ENCODE peak calls at places on chromosomes 5 and 9, in five cellular contexts. N, M, I, S and W are unnamed samples.

GRCh38 chr5:149457393-149457763 is 78.3 kb upstream of the IL17B start:
- DNase-seq in N (no peak), M (no peak), I (no peak), S (no peak), W (no peak)

GRCh38 chr5:1752881-1753280 is 46.8 kb downstream of the MRPL36 start:
- DNase-seq in N (no peak), M (no peak), I (no peak), S (no peak), W (no peak)

GRCh38 chr5:158751961-158752655 is 347.6 kb downstream of the EBF1 start:
- DNase-seq in N (no peak), M (no peak), I (no peak), S (no peak), W (no peak)

GRCh38 chr9:137454506-137455360 is 4.4 kb downstream of the NSMF start:
- DNase-seq in N (no peak), M (peak), I (no peak), S (peak), W (no peak)

GRCh38 chr5:137186759-137187461 is 312.2 kb downstream of the SPOCK1 start:
- DNase-seq in N (no peak), M (no peak), I (no peak), S (peak), W (no peak)

GRCh38 chr5:163730206-163730782 is 224.9 kb downstream of the MAT2B start:
- DNase-seq in N (no peak), M (no peak), I (no peak), S (no peak), W (peak)

GRCh38 chr5:146607663-146608315 is 91.8 kb upstream of the GPR151 start:
- DNase-seq in N (no peak), M (no peak), I (no peak), S (no peak), W (no peak)

GRCh38 chr5:172692981-172693380 is 51.9 kb downstream of the NEURL1B start:
- DNase-seq in N (no peak), M (no peak), I (no peak), S (no peak), W (no peak)

GRCh38 chr9:127267793-127268507 is 3.4 kb downstream of the GARNL3 start:
- DNase-seq in N (no peak), M (no peak), I (no peak), S (no peak), W (no peak)

GRCh38 chr9:125998837-125999503 is 251.8 kb downstream of the PBX3 start:
- DNase-seq in N (no peak), M (no peak), I (no peak), S (no peak), W (no peak)

GRCh38 chr5:75052461-75053285 is at the start of gene GCNT4:
- DNase-seq in N (no peak), M (peak), I (no peak), S (peak), W (peak)

GRCh38 chr5:124796495-124796894 is 50.1 kb upstream of the ZNF608 start:
- DNase-seq in N (no peak), M (no peak), I (no peak), S (no peak), W (no peak)

GRCh38 chr9:126373241-126373640 is 46.6 kb downstream of the MVB12B start:
- DNase-seq in N (no peak), M (peak), I (no peak), S (no peak), W (no peak)

GRCh38 chr9:21440139-21440538 is at the start of gene IFNA1:
- DNase-seq in N (no peak), M (no peak), I (no peak), S (no peak), W (no peak)

GRCh38 chr9:126166291-126166690 is 160.3 kb upstream of the MVB12B start:
- DNase-seq in N (no peak), M (no peak), I (no peak), S (no peak), W (no peak)

GRCh38 chr9:133880851-133881634 is 111.1 kb downstream of the VAV2 start:
- DNase-seq in N (no peak), M (no peak), I (no peak), S (no peak), W (no peak)

GRCh38 chr5:160359816-160360215 is 10.6 kb downstream of the C1QTNF2 start:
- DNase-seq in N (no peak), M (no peak), I (no peak), S (no peak), W (no peak)

GRCh38 chr9:123834907-123835562 is 94.9 kb downstream of the DENND1A start:
- DNase-seq in N (no peak), M (peak), I (no peak), S (no peak), W (no peak)

GRCh38 chr9:132288371-132288770 is 66.4 kb downstream of the SETX start:
- DNase-seq in N (no peak), M (no peak), I (no peak), S (peak), W (no peak)

GRCh38 chr9:135884328-135885035 is 22.9 kb downstream of the CAMSAP1 start:
- DNase-seq in N (no peak), M (no peak), I (no peak), S (peak), W (no peak)

GRCh38 chr9:113153599-113153998 is 2.8 kb downstream of the SLC31A2 start:
- DNase-seq in N (no peak), M (no peak), I (no peak), S (no peak), W (no peak)

GRCh38 chr5:14449052-14449661 is 132.4 kb upstream of the OTULINL start:
- DNase-seq in N (no peak), M (peak), I (no peak), S (peak), W (no peak)

DNA sequence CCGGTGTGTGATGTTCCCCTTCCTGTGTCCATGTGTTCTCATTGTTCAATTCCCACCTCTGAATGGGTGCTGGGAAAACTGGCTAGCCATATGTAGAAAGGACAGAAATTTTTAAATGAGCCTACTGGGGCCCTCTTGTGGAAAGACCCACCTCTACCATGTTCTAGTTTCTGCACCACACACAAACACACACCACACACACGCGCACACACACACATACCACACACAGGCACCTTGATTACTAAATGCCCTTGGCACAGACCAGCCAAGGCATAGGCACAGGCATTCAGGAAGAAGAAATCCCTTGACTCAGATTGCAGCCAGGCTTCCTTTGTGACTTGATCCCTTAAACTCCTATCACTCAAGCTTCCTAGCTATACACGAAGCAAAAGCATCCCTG is 60.5 kb downstream of the SIL1 start:
- DNase-seq in N (peak), M (peak), I (no peak), S (peak), W (peak)
- TF ChIP-seq CTCF in N (peak), M (peak), I (peak), S (peak), W (no peak)

GRCh38 chr5:2755811-2756210 is 4.3 kb upstream of the IRX2 start:
- DNase-seq in N (no peak), M (no peak), I (no peak), S (no peak), W (no peak)

GRCh38 chr5:2757563-2758311 is 6.3 kb upstream of the IRX2 start:
- DNase-seq in N (no peak), M (no peak), I (no peak), S (peak), W (no peak)

GRCh38 chr5:2755371-2755715 is 3.9 kb upstream of the IRX2 start:
- DNase-seq in N (no peak), M (no peak), I (no peak), S (no peak), W (no peak)

GRCh38 chr5:2756211-2756746 is 4.8 kb upstream of the IRX2 start:
- DNase-seq in N (no peak), M (no peak), I (no peak), S (peak), W (no peak)

GRCh38 chr5:2756764-2757163 is 5.3 kb upstream of the IRX2 start:
- DNase-seq in N (no peak), M (no peak), I (no peak), S (no peak), W (no peak)
- TF ChIP-seq CTCF in N (no peak), M (no peak), I (no peak), S (no peak), W (no peak)

GRCh38 chr5:168706655-168707069 is 127.5 kb upstream of the PANK3 start:
- DNase-seq in N (peak), M (peak), I (no peak), S (peak), W (peak)
- TF ChIP-seq CTCF in N (peak), M (peak), I (peak), S (peak), W (peak)

GRCh38 chr5:148084269-148084668 is 20.5 kb downstream of the SPINK5 start:
- DNase-seq in N (no peak), M (no peak), I (no peak), S (no peak), W (no peak)
- TF ChIP-seq CTCF in N (no peak), M (no peak), I (no peak), S (no peak), W (no peak)

GRCh38 chr9:78566521-78566920 is 269.6 kb downstream of the PSAT1 start:
- DNase-seq in N (no peak), M (no peak), I (no peak), S (peak), W (no peak)

GRCh38 chr9:78559449-78559885 is 262.5 kb downstream of the PSAT1 start:
- DNase-seq in N (no peak), M (no peak), I (no peak), S (peak), W (no peak)

GRCh38 chr9:78562021-78562420 is 265.1 kb downstream of the PSAT1 start:
- DNase-seq in N (no peak), M (no peak), I (no peak), S (no peak), W (no peak)

GRCh38 chr9:78565481-78565880 is 268.6 kb downstream of the PSAT1 start:
- DNase-seq in N (no peak), M (no peak), I (no peak), S (peak), W (no peak)

DNA sequence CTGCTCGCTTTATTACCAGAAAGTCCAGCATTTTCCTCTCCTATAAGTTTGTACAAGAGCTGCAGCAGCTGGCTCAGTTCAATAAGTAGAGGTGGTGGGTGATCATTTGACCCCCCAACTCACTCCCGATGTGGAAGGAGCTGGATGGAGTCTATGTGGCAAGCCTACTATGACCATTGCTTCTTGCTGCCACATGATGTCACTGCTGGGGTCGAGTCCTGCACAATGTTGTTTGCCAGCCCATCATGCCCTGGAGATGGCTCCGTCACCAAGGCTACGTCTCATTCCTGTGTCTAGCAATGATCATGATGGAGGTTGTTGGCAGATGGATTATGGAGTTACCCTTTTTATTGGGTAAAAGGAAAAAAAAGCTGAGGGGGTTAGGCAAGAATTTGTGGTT is 266.3 kb downstream of the PSAT1 start:
- DNase-seq in N (no peak), M (no peak), I (no peak), S (no peak), W (no peak)
- TF ChIP-seq CTCF in N (no peak), M (no peak), I (no peak), S (no peak), W (no peak)

GRCh38 chr9:92543972-92544371 is 8.2 kb upstream of the ECM2 start:
- DNase-seq in N (no peak), M (no peak), I (no peak), S (no peak), W (no peak)
- TF ChIP-seq CTCF in N (no peak), M (no peak), I (no peak), S (no peak), W (no peak)